ENCODE peak calls at places on chromosomes 16 and 17, in six cellular contexts. K is IMR-90; R is upper lobe of right lung; L is DND-41; J is fibroblast of lung; Z is CD8-positive, alpha-beta memory T cell. X is an unnamed sample.

GRCh38 chr17:73757324-73757942 is 113.2 kb upstream of the SDK2 start:
- DNase-seq in K (no peak), R (no peak), L (no peak), J (no peak), Z (no peak), X (peak)

GRCh38 chr17:77865109-77865611 is 93.3 kb upstream of the TNRC6C start:
- DNase-seq in K (no peak), R (peak), L (no peak), J (no peak), Z (no peak), X (peak)

GRCh38 chr17:57930239-57930638 is 25.0 kb downstream of the CUEDC1 start:
- DNase-seq in K (no peak), R (no peak), L (no peak), J (no peak), Z (no peak), X (no peak)

GRCh38 chr16:51573191-51573590 is 422.1 kb upstream of the SALL1 start:
- DNase-seq in K (no peak), R (no peak), L (no peak), J (no peak), Z (no peak), X (no peak)

GRCh38 chr17:56979091-56979480 is 1.2 kb downstream of the SCPEP1 start:
- DNase-seq in K (no peak), R (no peak), L (no peak), J (no peak), Z (no peak), X (no peak)

GRCh38 chr16:89193576-89194293 is 6.6 kb downstream of the SLC22A31 start:
- DNase-seq in K (no peak), R (peak), L (no peak), J (no peak), Z (no peak), X (no peak)

GRCh38 chr17:50211249-50212120 is 10.1 kb upstream of the COL1A1 start:
- DNase-seq in K (no peak), R (no peak), L (no peak), J (no peak), Z (no peak), X (no peak)

GRCh38 chr17:41103896-41104295 is 1.3 kb upstream of the KRTAP4-9 start:
- DNase-seq in K (peak), R (no peak), L (no peak), J (no peak), Z (no peak), X (no peak)

GRCh38 chr16:49504626-49505025 is 131.0 kb downstream of the C16orf78 start:
- DNase-seq in K (no peak), R (peak), L (no peak), J (no peak), Z (no peak), X (no peak)

GRCh38 chr17:55609737-55610201 is 98.5 kb upstream of the SMIM36 start:
- DNase-seq in K (peak), R (no peak), L (no peak), J (peak), Z (no peak), X (peak)

GRCh38 chr16:78503501-78504110 is 404.2 kb downstream of the WWOX start:
- DNase-seq in K (peak), R (no peak), L (peak), J (peak), Z (peak), X (peak)

GRCh38 chr17:57034807-57035754 is 50.0 kb upstream of the AKAP1 start:
- DNase-seq in K (no peak), R (peak), L (no peak), J (no peak), Z (no peak), X (no peak)

GRCh38 chr16:21083729-21084268 is 66.8 kb downstream of the DNAH3 start:
- DNase-seq in K (peak), R (peak), L (peak), J (peak), Z (peak), X (peak)

GRCh38 chr16:56191807-56192643 is 736 bp downstream of the GNAO1 start:
- DNase-seq in K (no peak), R (no peak), L (peak), J (no peak), Z (no peak), X (no peak)

GRCh38 chr17:32795339-32795979 is 81.5 kb downstream of the MYO1D start:
- DNase-seq in K (no peak), R (no peak), L (no peak), J (no peak), Z (no peak), X (no peak)

GRCh38 chr16:3282103-3282746 is 1.1 kb upstream of the ZNF263 start:
- DNase-seq in K (peak), R (no peak), L (no peak), J (no peak), Z (no peak), X (no peak)

GRCh38 chr17:64077409-64077808 is 52.5 kb downstream of the ERN1 start:
- DNase-seq in K (peak), R (peak), L (no peak), J (peak), Z (no peak), X (no peak)

GRCh38 chr17:80187493-80187892 is 17.7 kb downstream of the CARD14 start:
- DNase-seq in K (no peak), R (peak), L (no peak), J (peak), Z (no peak), X (peak)

GRCh38 chr17:13638855-13639458 is 37.2 kb upstream of the HS3ST3A1 start:
- DNase-seq in K (peak), R (no peak), L (no peak), J (peak), Z (no peak), X (no peak)
- H3K27ac ChIP-seq in K (no peak), R (no peak), L (no peak), J (no peak), Z (peak), X (no peak)

GRCh38 chr16:27224741-27225300 is 21.5 kb downstream of the KDM8 start:
- DNase-seq in K (no peak), R (no peak), L (no peak), J (no peak), Z (no peak), X (no peak)

GRCh38 chr16:27223701-27224100 is 20.4 kb downstream of the KDM8 start:
- DNase-seq in K (no peak), R (no peak), L (no peak), J (no peak), Z (no peak), X (no peak)

GRCh38 chr16:27225536-27226360 is 22.4 kb downstream of the KDM8 start:
- DNase-seq in K (no peak), R (no peak), L (no peak), J (no peak), Z (no peak), X (no peak)

GRCh38 chr16:27223226-27223610 is 19.9 kb downstream of the KDM8 start:
- DNase-seq in K (no peak), R (no peak), L (no peak), J (no peak), Z (no peak), X (no peak)

GRCh38 chr16:27224271-27224737 is 21.0 kb downstream of the KDM8 start:
- DNase-seq in K (no peak), R (no peak), L (no peak), J (no peak), Z (no peak), X (no peak)
- H3K27ac ChIP-seq in K (peak), R (no peak), L (peak), J (no peak), Z (no peak), X (no peak)

DNA sequence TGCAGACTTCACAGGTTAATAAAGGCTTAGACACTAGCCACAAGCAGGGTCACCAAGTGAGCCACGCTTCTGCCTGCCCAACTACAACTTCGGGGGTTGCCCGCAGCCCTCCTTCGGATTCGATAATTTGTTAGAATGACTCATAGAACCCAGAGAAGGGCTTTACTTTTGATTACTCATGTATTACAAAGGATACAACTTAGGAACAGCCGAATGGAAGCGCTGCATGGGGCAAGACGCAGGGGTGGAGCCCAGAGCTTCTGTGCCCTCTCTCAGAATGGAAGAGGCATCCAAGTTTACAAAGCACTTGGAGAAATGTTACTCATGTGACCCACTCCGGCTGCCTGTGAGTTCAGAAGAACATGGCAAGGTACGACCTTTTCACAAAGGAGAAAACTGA is 7.5 kb upstream of the CDH5 start:
- DNase-seq in K (peak), R (peak), L (no peak), J (peak), Z (no peak), X (no peak)
- H3K27ac ChIP-seq in K (no peak), R (peak), L (no peak), J (no peak), Z (no peak), X (no peak)

DNA sequence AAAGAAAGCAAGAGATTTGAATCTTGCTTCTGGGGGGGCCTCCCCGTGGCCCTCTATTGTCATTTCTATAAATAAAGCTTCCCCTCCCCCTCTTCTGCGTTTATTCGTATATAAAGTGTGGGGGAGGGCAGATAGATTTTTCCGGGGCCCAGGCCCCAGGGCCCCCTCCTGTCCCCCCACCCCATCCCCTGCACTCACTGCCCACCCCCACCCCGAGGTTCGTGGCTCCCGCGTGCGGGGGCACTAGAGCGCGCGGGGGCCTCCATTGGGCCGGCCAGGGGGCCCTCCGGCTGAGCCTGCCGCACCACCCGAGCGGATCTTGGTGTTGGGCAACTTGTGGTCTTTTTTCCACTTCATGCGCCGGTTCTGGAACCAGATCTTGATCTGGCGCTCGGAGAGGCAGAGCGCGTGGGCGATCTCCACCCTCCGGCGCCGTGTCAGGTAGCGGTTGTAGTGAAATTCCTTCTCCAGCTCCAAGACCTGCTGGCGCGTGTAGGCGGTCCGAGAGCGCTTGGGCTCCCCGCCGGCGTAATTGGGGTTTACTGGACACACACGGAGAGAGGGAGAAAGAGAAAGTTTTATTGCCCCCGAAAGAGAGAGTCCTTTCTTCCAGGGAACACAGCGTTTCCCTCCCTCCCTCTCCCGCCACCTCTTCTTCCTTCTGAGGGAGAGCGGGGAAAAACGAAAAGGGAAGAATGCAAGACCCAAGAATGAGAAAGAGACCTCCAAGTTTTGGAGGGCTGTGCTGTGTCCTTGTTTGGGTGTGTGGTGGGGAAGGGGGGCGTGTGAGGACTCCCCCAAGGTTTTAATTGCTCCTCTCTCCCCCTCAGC is 1.5 kb downstream of the HOXB4 start:
- DNase-seq in K (peak), R (no peak), L (no peak), J (no peak), Z (no peak), X (no peak)
- H3K27ac ChIP-seq in K (peak), R (peak), L (no peak), J (peak), Z (peak), X (no peak)

GRCh38 chr17:42850964-42851363 is at the start of gene AOC3:
- DNase-seq in K (no peak), R (no peak), L (no peak), J (no peak), Z (no peak), X (peak)

GRCh38 chr17:42849031-42849430 is 2.0 kb upstream of the AOC3 start:
- DNase-seq in K (no peak), R (no peak), L (no peak), J (no peak), Z (no peak), X (no peak)

GRCh38 chr17:42848093-42848492 is 2.9 kb upstream of the AOC3 start:
- DNase-seq in K (no peak), R (no peak), L (no peak), J (no peak), Z (no peak), X (no peak)

GRCh38 chr17:42852351-42852750 is 1.4 kb downstream of the AOC3 start:
- DNase-seq in K (no peak), R (peak), L (no peak), J (no peak), Z (no peak), X (no peak)

GRCh38 chr17:42849451-42850157 is 1.4 kb upstream of the AOC3 start:
- DNase-seq in K (no peak), R (no peak), L (no peak), J (no peak), Z (no peak), X (peak)
- H3K27ac ChIP-seq in K (no peak), R (no peak), L (no peak), J (no peak), Z (no peak), X (no peak)

DNA sequence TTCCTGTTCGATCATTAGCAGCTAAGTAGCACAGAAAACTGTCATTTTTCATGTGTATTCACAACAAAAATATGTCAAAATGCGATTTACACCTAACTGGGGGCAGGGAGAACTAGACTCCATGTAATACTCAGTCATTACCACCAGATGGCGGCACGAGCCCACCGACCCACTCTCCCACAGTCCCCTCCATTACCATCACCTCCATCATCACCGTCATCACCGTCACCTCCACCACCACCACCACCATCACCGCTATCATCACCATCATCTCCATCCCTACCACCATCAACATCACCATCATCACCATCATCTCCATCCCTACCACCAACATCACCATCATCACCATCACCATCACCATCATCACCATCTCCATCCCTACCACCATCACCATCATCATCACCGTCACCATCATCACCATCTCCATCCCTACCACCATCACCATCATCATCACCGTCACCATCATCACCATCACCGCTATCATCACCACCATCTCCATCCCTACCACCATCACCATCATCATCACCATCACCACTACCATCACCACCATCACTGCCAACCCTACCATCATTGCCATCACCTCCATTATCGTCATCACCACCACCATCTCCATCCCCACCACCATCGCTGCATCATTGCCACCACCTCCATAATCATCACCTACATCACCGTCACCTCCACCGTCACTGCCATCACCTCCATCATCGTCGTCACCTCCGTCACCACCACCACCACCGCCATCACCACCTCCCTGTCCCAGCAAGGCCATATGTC is 14.4 kb downstream of the NDUFAF8 start:
- DNase-seq in K (peak), R (no peak), L (peak), J (peak), Z (peak), X (peak)
- H3K27ac ChIP-seq in K (no peak), R (no peak), L (no peak), J (no peak), Z (no peak), X (no peak)